ENCODE peak calls at places on chromosome 5, in six cellular contexts. One of them, this sample, is unnamed.
A peak's percentile ranks its signal among the peaks of the same experiment; 100 is the strongest.

GRCh38 chr5:54765327-54765726 is 220.1 kb downstream of the ESM1 start:
- DNase-seq in left kidney: no peak
- DNase-seq in coronary artery: no peak
- DNase-seq in T-helper 17 cell: no peak
- DNase-seq in bronchial epithelial cell: no peak
- DNase-seq in activated naive CD4-positive, alpha-beta T cell: no peak
- DNase-seq in this sample: no peak

GRCh38 chr5:142360607-142361120 is 35.8 kb upstream of the SPRY4 start:
- DNase-seq in T-helper 17 cell: no peak
- DNase-seq in activated naive CD4-positive, alpha-beta T cell: no peak
- DNase-seq in left kidney: no peak
- DNase-seq in bronchial epithelial cell: peak; percentile 22
- DNase-seq in coronary artery: no peak
- DNase-seq in this sample: peak; percentile 51

GRCh38 chr5:149162401-149163084 is 21.2 kb downstream of the ABLIM3 start:
- DNase-seq in bronchial epithelial cell: peak; percentile 69
- DNase-seq in activated naive CD4-positive, alpha-beta T cell: no peak
- DNase-seq in coronary artery: no peak
- DNase-seq in T-helper 17 cell: no peak
- DNase-seq in left kidney: no peak
- DNase-seq in this sample: no peak

GRCh38 chr5:63401434-63402046 is 560.7 kb downstream of the HTR1A start:
- DNase-seq in T-helper 17 cell: no peak
- DNase-seq in bronchial epithelial cell: peak; percentile 52
- DNase-seq in coronary artery: no peak
- DNase-seq in activated naive CD4-positive, alpha-beta T cell: no peak
- DNase-seq in left kidney: peak; percentile 80
- DNase-seq in this sample: peak; percentile 79

GRCh38 chr5:139422307-139422893 is 16.9 kb downstream of the DNAJC18 start:
- DNase-seq in activated naive CD4-positive, alpha-beta T cell: no peak
- DNase-seq in bronchial epithelial cell: peak; percentile 70
- DNase-seq in left kidney: peak; percentile 84
- DNase-seq in T-helper 17 cell: no peak
- DNase-seq in coronary artery: no peak
- DNase-seq in this sample: peak; percentile 84

GRCh38 chr5:131496400-131496713 is 138.7 kb downstream of the RAPGEF6 start:
- DNase-seq in activated naive CD4-positive, alpha-beta T cell: no peak
- DNase-seq in bronchial epithelial cell: no peak
- DNase-seq in left kidney: no peak
- DNase-seq in T-helper 17 cell: no peak
- DNase-seq in coronary artery: no peak
- DNase-seq in this sample: no peak

GRCh38 chr5:156929366-156929948 is 33.6 kb downstream of the TIMD4 start:
- DNase-seq in bronchial epithelial cell: no peak
- DNase-seq in activated naive CD4-positive, alpha-beta T cell: no peak
- DNase-seq in left kidney: no peak
- DNase-seq in T-helper 17 cell: no peak
- DNase-seq in coronary artery: no peak
- DNase-seq in this sample: no peak

GRCh38 chr5:175741556-175741955 is 83.7 kb downstream of the HRH2 start:
- DNase-seq in coronary artery: no peak
- DNase-seq in T-helper 17 cell: no peak
- DNase-seq in activated naive CD4-positive, alpha-beta T cell: no peak
- DNase-seq in bronchial epithelial cell: no peak
- DNase-seq in left kidney: no peak
- DNase-seq in this sample: no peak

GRCh38 chr5:173753307-173754168 is 134.6 kb upstream of the CPEB4 start:
- DNase-seq in T-helper 17 cell: no peak
- DNase-seq in left kidney: peak; percentile 96
- DNase-seq in coronary artery: no peak
- DNase-seq in bronchial epithelial cell: peak; percentile 81
- DNase-seq in activated naive CD4-positive, alpha-beta T cell: no peak
- DNase-seq in this sample: peak; percentile 86

GRCh38 chr5:123951204-123951977 is 439.4 kb downstream of the CSNK1G3 start:
- DNase-seq in left kidney: no peak
- DNase-seq in T-helper 17 cell: no peak
- DNase-seq in coronary artery: no peak
- DNase-seq in bronchial epithelial cell: peak; percentile 97
- DNase-seq in activated naive CD4-positive, alpha-beta T cell: no peak
- DNase-seq in this sample: no peak

GRCh38 chr5:172399826-172400225 is 54.5 kb downstream of the SH3PXD2B start:
- DNase-seq in left kidney: no peak
- DNase-seq in activated naive CD4-positive, alpha-beta T cell: no peak
- DNase-seq in bronchial epithelial cell: no peak
- DNase-seq in T-helper 17 cell: no peak
- DNase-seq in coronary artery: no peak
- DNase-seq in this sample: no peak

GRCh38 chr5:173637340-173637739 is 20.9 kb upstream of the BOD1 start:
- DNase-seq in T-helper 17 cell: no peak
- DNase-seq in left kidney: no peak
- DNase-seq in bronchial epithelial cell: no peak
- DNase-seq in coronary artery: no peak
- DNase-seq in activated naive CD4-positive, alpha-beta T cell: no peak
- DNase-seq in this sample: no peak

GRCh38 chr5:78647411-78647818 is 1.2 kb downstream of the LHFPL2 start:
- DNase-seq in coronary artery: no peak
- DNase-seq in left kidney: peak; percentile 70
- DNase-seq in activated naive CD4-positive, alpha-beta T cell: no peak
- DNase-seq in bronchial epithelial cell: peak; percentile 24
- DNase-seq in T-helper 17 cell: no peak
- DNase-seq in this sample: peak; percentile 35

GRCh38 chr5:675876-676698 is 17.1 kb downstream of the TPPP start:
- DNase-seq in T-helper 17 cell: no peak
- DNase-seq in bronchial epithelial cell: no peak
- DNase-seq in coronary artery: peak; percentile 69
- DNase-seq in left kidney: no peak
- DNase-seq in activated naive CD4-positive, alpha-beta T cell: no peak
- DNase-seq in this sample: no peak

GRCh38 chr5:139903805-139904565 is 108.4 kb downstream of the PSD2 start:
- DNase-seq in bronchial epithelial cell: no peak
- DNase-seq in left kidney: peak; percentile 87
- DNase-seq in coronary artery: no peak
- DNase-seq in activated naive CD4-positive, alpha-beta T cell: no peak
- DNase-seq in T-helper 17 cell: no peak
- DNase-seq in this sample: peak; percentile 80

GRCh38 chr5:81749562-81750307 is 1.2 kb downstream of the SSBP2 start:
- DNase-seq in left kidney: peak; percentile 77
- DNase-seq in coronary artery: no peak
- DNase-seq in bronchial epithelial cell: no peak
- DNase-seq in T-helper 17 cell: peak; percentile 23
- DNase-seq in activated naive CD4-positive, alpha-beta T cell: peak; percentile 47
- DNase-seq in this sample: peak; percentile 65

GRCh38 chr5:96172436-96172835 is 210.8 kb upstream of the ELL2 start:
- DNase-seq in coronary artery: no peak
- DNase-seq in T-helper 17 cell: no peak
- DNase-seq in bronchial epithelial cell: no peak
- DNase-seq in activated naive CD4-positive, alpha-beta T cell: no peak
- DNase-seq in left kidney: no peak
- DNase-seq in this sample: no peak

GRCh38 chr5:139482050-139482889 is at the start of gene STING1:
- DNase-seq in left kidney: peak; percentile 76
- DNase-seq in T-helper 17 cell: peak; percentile 23
- DNase-seq in activated naive CD4-positive, alpha-beta T cell: peak; percentile 45
- DNase-seq in bronchial epithelial cell: peak; percentile 95
- DNase-seq in coronary artery: peak; percentile 90
- DNase-seq in this sample: no peak

GRCh38 chr5:72172832-72173231 is 65.6 kb downstream of the MAP1B start:
- DNase-seq in coronary artery: no peak
- DNase-seq in left kidney: no peak
- DNase-seq in bronchial epithelial cell: no peak
- DNase-seq in T-helper 17 cell: no peak
- DNase-seq in activated naive CD4-positive, alpha-beta T cell: no peak
- DNase-seq in this sample: no peak

GRCh38 chr5:172187118-172188032 is 649 bp downstream of the STK10 start:
- DNase-seq in bronchial epithelial cell: peak; percentile 89
- DNase-seq in coronary artery: no peak
- DNase-seq in activated naive CD4-positive, alpha-beta T cell: peak; percentile 47
- DNase-seq in left kidney: peak; percentile 61
- DNase-seq in T-helper 17 cell: peak; percentile 48
- DNase-seq in this sample: peak; percentile 68

GRCh38 chr5:59039003-59039295 is 456.1 kb downstream of the RAB3C start:
- DNase-seq in coronary artery: no peak
- DNase-seq in bronchial epithelial cell: no peak
- DNase-seq in left kidney: peak; percentile 71
- DNase-seq in activated naive CD4-positive, alpha-beta T cell: no peak
- DNase-seq in T-helper 17 cell: no peak
- DNase-seq in this sample: no peak

GRCh38 chr5:150140830-150141229 is 14.8 kb downstream of the PDGFRB start:
- DNase-seq in T-helper 17 cell: no peak
- DNase-seq in coronary artery: no peak
- DNase-seq in bronchial epithelial cell: no peak
- DNase-seq in left kidney: peak; percentile 80
- DNase-seq in activated naive CD4-positive, alpha-beta T cell: no peak
- DNase-seq in this sample: no peak

GRCh38 chr5:38666668-38667498 is 110.4 kb upstream of the LIFR start:
- DNase-seq in T-helper 17 cell: no peak
- DNase-seq in coronary artery: no peak
- DNase-seq in left kidney: peak; percentile 48
- DNase-seq in activated naive CD4-positive, alpha-beta T cell: no peak
- DNase-seq in bronchial epithelial cell: peak; percentile 21
- DNase-seq in this sample: peak; percentile 48

GRCh38 chr5:9283021-9283420 is 262.9 kb downstream of the SEMA5A start:
- DNase-seq in bronchial epithelial cell: peak; percentile 54
- DNase-seq in T-helper 17 cell: no peak
- DNase-seq in left kidney: no peak
- DNase-seq in coronary artery: no peak
- DNase-seq in activated naive CD4-positive, alpha-beta T cell: no peak
- DNase-seq in this sample: no peak

GRCh38 chr5:157719231-157719630 is 12.0 kb upstream of the THG1L start:
- DNase-seq in T-helper 17 cell: no peak
- DNase-seq in coronary artery: no peak
- DNase-seq in left kidney: no peak
- DNase-seq in activated naive CD4-positive, alpha-beta T cell: no peak
- DNase-seq in bronchial epithelial cell: no peak
- DNase-seq in this sample: peak; percentile 48

GRCh38 chr5:80656425-80656824 is 1.6 kb upstream of the DHFR start:
- DNase-seq in coronary artery: no peak
- DNase-seq in activated naive CD4-positive, alpha-beta T cell: no peak
- DNase-seq in T-helper 17 cell: no peak
- DNase-seq in bronchial epithelial cell: no peak
- DNase-seq in left kidney: no peak
- DNase-seq in this sample: peak; percentile 33

GRCh38 chr5:173231996-173232498 is 3.0 kb downstream of the NKX2-5 start:
- DNase-seq in activated naive CD4-positive, alpha-beta T cell: no peak
- DNase-seq in coronary artery: no peak
- DNase-seq in T-helper 17 cell: no peak
- DNase-seq in bronchial epithelial cell: no peak
- DNase-seq in left kidney: no peak
- DNase-seq in this sample: peak; percentile 21

GRCh38 chr5:33611882-33612281 is 171.1 kb downstream of the TARS1 start:
- DNase-seq in T-helper 17 cell: no peak
- DNase-seq in activated naive CD4-positive, alpha-beta T cell: no peak
- DNase-seq in coronary artery: no peak
- DNase-seq in left kidney: no peak
- DNase-seq in bronchial epithelial cell: peak; percentile 2
- DNase-seq in this sample: no peak

GRCh38 chr5:142841511-142842255 is 71.5 kb downstream of the ARHGAP26 start:
- DNase-seq in bronchial epithelial cell: no peak
- DNase-seq in T-helper 17 cell: no peak
- DNase-seq in coronary artery: peak; percentile 88
- DNase-seq in activated naive CD4-positive, alpha-beta T cell: no peak
- DNase-seq in left kidney: peak; percentile 68
- DNase-seq in this sample: peak; percentile 72

GRCh38 chr5:154583545-154584168 is 105.6 kb upstream of the HAND1 start:
- DNase-seq in bronchial epithelial cell: no peak
- DNase-seq in activated naive CD4-positive, alpha-beta T cell: no peak
- DNase-seq in coronary artery: no peak
- DNase-seq in T-helper 17 cell: no peak
- DNase-seq in left kidney: no peak
- DNase-seq in this sample: no peak

GRCh38 chr5:180216646-180217171 is 7.7 kb upstream of the RASGEF1C start:
- DNase-seq in left kidney: no peak
- DNase-seq in bronchial epithelial cell: no peak
- DNase-seq in activated naive CD4-positive, alpha-beta T cell: no peak
- DNase-seq in T-helper 17 cell: no peak
- DNase-seq in coronary artery: no peak
- DNase-seq in this sample: no peak

GRCh38 chr5:83516361-83516760 is 44.8 kb downstream of the VCAN start:
- DNase-seq in activated naive CD4-positive, alpha-beta T cell: no peak
- DNase-seq in T-helper 17 cell: no peak
- DNase-seq in coronary artery: no peak
- DNase-seq in left kidney: peak; percentile 57
- DNase-seq in bronchial epithelial cell: no peak
- DNase-seq in this sample: no peak

GRCh38 chr5:25033658-25034057 is 388.9 kb upstream of the CDH10 start:
- DNase-seq in T-helper 17 cell: no peak
- DNase-seq in left kidney: no peak
- DNase-seq in activated naive CD4-positive, alpha-beta T cell: no peak
- DNase-seq in coronary artery: no peak
- DNase-seq in bronchial epithelial cell: no peak
- DNase-seq in this sample: no peak

GRCh38 chr5:34538026-34538672 is 118.0 kb upstream of the RAI14 start:
- DNase-seq in left kidney: no peak
- DNase-seq in bronchial epithelial cell: peak; percentile 55
- DNase-seq in T-helper 17 cell: no peak
- DNase-seq in coronary artery: no peak
- DNase-seq in activated naive CD4-positive, alpha-beta T cell: no peak
- DNase-seq in this sample: peak; percentile 38

GRCh38 chr5:173572431-173573125 is 43.9 kb downstream of the BOD1 start:
- DNase-seq in T-helper 17 cell: no peak
- DNase-seq in coronary artery: no peak
- DNase-seq in left kidney: no peak
- DNase-seq in activated naive CD4-positive, alpha-beta T cell: no peak
- DNase-seq in bronchial epithelial cell: no peak
- DNase-seq in this sample: no peak

GRCh38 chr5:9126490-9126889 is 419.4 kb downstream of the SEMA5A start:
- DNase-seq in coronary artery: no peak
- DNase-seq in T-helper 17 cell: no peak
- DNase-seq in left kidney: no peak
- DNase-seq in bronchial epithelial cell: no peak
- DNase-seq in activated naive CD4-positive, alpha-beta T cell: no peak
- DNase-seq in this sample: no peak

GRCh38 chr5:93637697-93638096 is 54.7 kb downstream of the NR2F1 start:
- DNase-seq in coronary artery: no peak
- DNase-seq in T-helper 17 cell: no peak
- DNase-seq in left kidney: no peak
- DNase-seq in bronchial epithelial cell: no peak
- DNase-seq in activated naive CD4-positive, alpha-beta T cell: no peak
- DNase-seq in this sample: no peak

GRCh38 chr5:34486808-34487201 is 169.3 kb upstream of the RAI14 start:
- DNase-seq in left kidney: no peak
- DNase-seq in bronchial epithelial cell: no peak
- DNase-seq in T-helper 17 cell: no peak
- DNase-seq in coronary artery: no peak
- DNase-seq in activated naive CD4-positive, alpha-beta T cell: no peak
- DNase-seq in this sample: no peak

GRCh38 chr5:8842906-8843590 is 702.8 kb downstream of the SEMA5A start:
- DNase-seq in coronary artery: no peak
- DNase-seq in bronchial epithelial cell: peak; percentile 19
- DNase-seq in left kidney: peak; percentile 24
- DNase-seq in activated naive CD4-positive, alpha-beta T cell: no peak
- DNase-seq in T-helper 17 cell: no peak
- DNase-seq in this sample: no peak